ENCODE peak calls at places on chromosomes 1 and 21, in six cellular contexts. T is trophoblast cell, G is fibroblast of lung, J is uterus, S is neural progenitor cell, W is small intestine. Q is an unnamed sample.

GRCh38 chr1:6054596-6054995 is 8.9 kb downstream of the KCNAB2 start:
- DNase-seq in T (no peak), G (no peak), J (no peak), S (no peak), W (no peak), Q (no peak)

GRCh38 chr1:165290143-165290542 is 66.4 kb downstream of the LMX1A start:
- DNase-seq in T (no peak), G (no peak), J (no peak), S (no peak), W (no peak), Q (peak)

GRCh38 chr1:218439541-218440295 is 94.6 kb downstream of the TGFB2 start:
- DNase-seq in T (no peak), G (no peak), J (no peak), S (peak), W (no peak), Q (no peak)

GRCh38 chr1:24898152-24898908 is 31.7 kb downstream of the RUNX3 start:
- DNase-seq in T (peak), G (peak), J (no peak), S (peak), W (no peak), Q (peak)

GRCh38 chr1:50959303-50959912 is 659 bp downstream of the FAF1 start:
- DNase-seq in T (peak), G (peak), J (peak), S (no peak), W (peak), Q (peak)

GRCh38 chr1:209565759-209566678 is 17.5 kb upstream of the CAMK1G start:
- DNase-seq in T (peak), G (peak), J (peak), S (peak), W (peak), Q (peak)

GRCh38 chr1:21638531-21639341 is 30.4 kb downstream of the RAP1GAP start:
- DNase-seq in T (no peak), G (peak), J (no peak), S (no peak), W (peak), Q (no peak)

GRCh38 chr1:240658312-240658975 is 46.5 kb upstream of the GREM2 start:
- DNase-seq in T (no peak), G (peak), J (no peak), S (no peak), W (no peak), Q (no peak)

DNA sequence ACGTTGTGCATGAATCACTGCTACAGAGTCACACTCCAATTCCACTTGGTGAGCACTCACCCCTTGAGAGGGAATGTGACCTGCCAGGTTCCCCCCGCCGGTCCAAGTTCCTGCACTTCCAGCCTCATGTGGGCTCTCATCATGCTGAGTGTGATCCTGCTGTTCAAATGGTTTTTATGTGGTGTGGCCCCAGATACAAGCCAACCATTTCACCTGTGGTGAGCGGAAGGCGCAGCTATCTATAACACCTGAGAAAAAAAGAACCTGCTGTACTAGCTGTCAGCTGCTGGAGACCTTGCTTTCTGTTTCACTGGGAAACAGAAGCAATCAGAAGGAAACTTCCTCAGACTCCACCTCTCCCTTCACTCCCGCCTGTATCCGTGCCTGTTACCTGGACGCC is 64.5 kb upstream of the RPL11 start:
- DNase-seq in T (peak), G (no peak), J (no peak), S (no peak), W (peak), Q (no peak)
- H3K4me3 ChIP-seq in T (no peak), G (no peak), J (no peak), S (no peak), W (no peak), Q (no peak)

GRCh38 chr1:87150143-87150542 is 178.5 kb upstream of the LMO4 start:
- DNase-seq in T (no peak), G (no peak), J (no peak), S (no peak), W (no peak), Q (no peak)
- H3K4me3 ChIP-seq in T (no peak), G (no peak), J (no peak), S (no peak), W (no peak), Q (no peak)

DNA sequence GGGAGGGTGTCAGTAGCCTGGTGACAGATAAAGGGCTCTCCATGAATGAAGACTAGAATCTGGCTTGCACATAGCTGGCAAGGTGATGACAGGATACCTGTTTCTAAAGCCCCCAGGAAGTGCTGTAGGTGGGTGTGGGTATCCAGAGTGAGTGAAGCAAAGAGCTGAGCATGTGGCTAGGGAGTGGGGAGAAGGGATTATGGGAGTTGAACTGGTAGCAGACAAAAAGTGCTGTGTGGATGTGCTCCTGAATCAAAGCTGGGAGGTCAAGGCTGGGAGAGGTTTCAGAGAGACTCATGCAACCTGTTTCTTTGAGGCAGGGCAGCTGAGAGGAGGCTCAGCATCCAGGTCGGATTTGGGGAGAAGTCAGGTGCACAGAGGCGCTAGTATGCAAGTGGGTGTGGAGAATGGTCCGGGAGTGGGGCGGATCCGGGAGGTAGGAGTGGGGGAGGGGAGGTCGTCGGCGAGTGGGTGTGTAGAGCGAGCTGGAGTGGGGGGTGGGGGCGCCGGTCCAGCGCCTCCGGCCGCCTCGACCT is 600 bp downstream of the ASTN1 start:
- DNase-seq in T (no peak), G (no peak), J (no peak), S (no peak), W (no peak), Q (no peak)
- H3K4me3 ChIP-seq in T (no peak), G (no peak), J (peak), S (peak), W (no peak), Q (no peak)

DNA sequence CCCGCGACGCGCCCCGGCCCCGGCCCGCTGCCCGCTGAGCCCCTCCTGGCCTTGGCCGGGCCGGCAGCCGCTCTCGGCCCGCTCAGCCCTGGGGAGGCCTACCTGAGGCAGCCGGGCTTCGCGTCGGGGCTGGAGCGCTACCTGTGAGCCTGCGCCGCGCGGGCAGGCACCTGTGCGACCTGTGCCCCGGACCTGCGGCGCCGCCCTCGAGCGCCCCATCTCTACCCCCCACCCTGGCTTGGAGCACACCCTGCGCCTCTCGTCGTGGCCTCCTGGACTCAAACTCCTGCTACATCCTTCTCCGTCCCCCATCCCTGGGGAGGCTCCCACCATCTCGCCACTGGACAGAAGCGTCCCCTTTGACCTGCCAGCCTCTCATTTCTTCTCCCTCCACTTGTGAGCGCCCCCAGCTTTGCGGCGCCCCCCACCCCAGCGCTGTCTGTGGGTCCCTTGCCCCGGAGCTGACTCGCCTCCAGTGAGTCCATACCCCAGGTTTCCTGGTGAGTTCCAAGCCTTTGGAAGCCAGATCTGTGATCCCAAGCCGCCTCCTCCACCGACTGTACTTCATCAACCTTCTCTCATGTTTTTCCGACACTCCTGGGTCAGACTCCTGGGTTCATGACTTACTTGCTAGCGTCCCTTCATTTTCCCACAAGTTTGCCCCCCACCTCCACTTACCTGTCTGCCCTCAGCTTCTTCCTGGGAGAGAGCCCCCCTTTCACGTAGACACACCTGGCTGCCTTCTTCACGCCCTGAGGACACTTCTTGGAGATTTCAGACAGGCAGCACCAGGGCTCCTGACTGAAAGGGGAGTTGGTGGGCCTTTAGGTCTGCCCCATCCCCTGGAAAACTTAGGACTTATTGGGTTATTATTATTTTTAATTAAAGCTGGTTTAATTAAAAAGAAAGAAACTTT is 1.3 kb downstream of the FOXE3 start:
- DNase-seq in T (no peak), G (no peak), J (no peak), S (no peak), W (no peak), Q (no peak)
- H3K4me3 ChIP-seq in T (no peak), G (no peak), J (no peak), S (peak), W (peak), Q (no peak)

GRCh38 chr1:38558055-38558454 is 301.5 kb downstream of the RRAGC start:
- DNase-seq in T (no peak), G (no peak), J (no peak), S (peak), W (no peak), Q (no peak)

GRCh38 chr1:38561699-38562098 is 297.9 kb downstream of the RRAGC start:
- DNase-seq in T (no peak), G (no peak), J (no peak), S (no peak), W (no peak), Q (no peak)

GRCh38 chr1:38558476-38559179 is 300.9 kb downstream of the RRAGC start:
- DNase-seq in T (no peak), G (no peak), J (no peak), S (peak), W (no peak), Q (no peak)

GRCh38 chr1:38561110-38561509 is 298.5 kb downstream of the RRAGC start:
- DNase-seq in T (no peak), G (no peak), J (no peak), S (no peak), W (no peak), Q (no peak)

DNA sequence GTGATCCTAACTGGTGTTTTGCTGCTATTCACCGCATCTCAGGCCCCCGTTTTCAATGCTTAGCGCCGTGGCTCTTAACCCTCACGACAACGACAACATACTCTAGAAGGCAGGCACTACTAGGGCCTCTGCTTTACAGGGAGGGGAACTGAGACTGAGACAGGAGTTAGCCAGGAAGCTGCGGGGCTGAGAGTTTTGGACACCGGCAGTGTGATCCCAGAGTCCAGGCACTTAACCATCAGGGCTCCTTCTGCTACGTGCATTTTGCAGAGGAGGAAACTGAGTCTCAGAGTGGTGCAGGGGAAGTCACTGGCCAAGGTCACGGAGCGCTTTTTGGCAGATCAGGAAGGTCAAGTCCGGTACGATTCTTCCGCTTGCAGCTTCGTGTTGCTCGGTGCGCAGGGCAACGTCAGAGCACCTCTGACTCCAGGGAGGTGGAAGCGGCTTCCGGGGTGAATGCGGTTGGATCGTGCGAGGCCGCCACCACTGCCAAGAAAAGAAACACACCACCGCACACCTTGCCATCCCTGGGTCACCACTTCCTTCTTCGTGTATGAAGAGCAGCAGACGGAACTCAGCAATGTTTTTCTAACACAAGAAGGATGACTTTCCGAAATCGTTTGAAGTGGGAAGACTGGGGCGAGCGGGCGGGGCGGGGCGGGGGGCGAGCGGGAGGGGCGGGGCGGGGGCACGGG is 300.2 kb downstream of the RRAGC start:
- DNase-seq in T (no peak), G (no peak), J (no peak), S (no peak), W (peak), Q (no peak)
- H3K4me3 ChIP-seq in T (no peak), G (no peak), J (no peak), S (peak), W (no peak), Q (no peak)

DNA sequence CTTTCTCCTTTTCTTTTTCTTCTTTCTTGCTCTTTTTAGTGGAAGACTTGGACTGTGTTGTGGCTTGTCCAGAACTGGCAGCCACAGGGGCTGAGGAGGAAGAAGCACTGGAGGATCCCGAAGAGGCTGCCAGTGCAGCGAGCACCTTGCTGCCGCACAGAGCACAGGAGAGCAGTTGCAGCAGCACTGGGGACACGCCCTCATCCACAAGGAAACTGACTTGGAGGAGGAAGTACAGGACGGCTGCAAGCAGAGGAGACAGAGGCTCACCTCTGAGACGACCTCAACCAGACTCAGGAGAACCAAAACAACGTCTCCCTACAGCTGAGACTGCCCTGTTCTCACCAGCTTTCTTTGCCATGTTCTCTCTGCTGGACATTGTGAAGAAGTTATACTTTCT is 88.9 kb downstream of the UBR4 start:
- DNase-seq in T (no peak), G (no peak), J (no peak), S (no peak), W (peak), Q (no peak)
- H3K4me3 ChIP-seq in T (no peak), G (no peak), J (no peak), S (no peak), W (no peak), Q (no peak)

GRCh38 chr21:36145259-36145658 is 10.4 kb downstream of the CBR3 start:
- DNase-seq in T (no peak), G (no peak), J (no peak), S (no peak), W (no peak), Q (no peak)

GRCh38 chr21:36147891-36148290 is 8.7 kb upstream of the DOP1B start:
- DNase-seq in T (no peak), G (no peak), J (no peak), S (no peak), W (no peak), Q (no peak)

GRCh38 chr21:36148886-36149285 is 7.7 kb upstream of the DOP1B start:
- DNase-seq in T (no peak), G (no peak), J (no peak), S (no peak), W (no peak), Q (no peak)

GRCh38 chr21:36150192-36150711 is 6.4 kb upstream of the DOP1B start:
- DNase-seq in T (no peak), G (peak), J (peak), S (no peak), W (peak), Q (peak)

GRCh38 chr21:36149788-36150187 is 6.8 kb upstream of the DOP1B start:
- DNase-seq in T (no peak), G (no peak), J (no peak), S (no peak), W (no peak), Q (no peak)
- H3K4me3 ChIP-seq in T (no peak), G (no peak), J (no peak), S (no peak), W (no peak), Q (no peak)

GRCh38 chr1:27772932-27773731 is at the start of gene STX12:
- DNase-seq in T (peak), G (peak), J (peak), S (peak), W (peak), Q (peak)

GRCh38 chr1:27772071-27772470 is 948 bp upstream of the STX12 start:
- DNase-seq in T (no peak), G (peak), J (no peak), S (no peak), W (no peak), Q (peak)

GRCh38 chr1:27772581-27772931 is 463 bp upstream of the STX12 start:
- DNase-seq in T (no peak), G (no peak), J (no peak), S (no peak), W (no peak), Q (no peak)

GRCh38 chr1:27773732-27774445 is 870 bp downstream of the STX12 start:
- DNase-seq in T (no peak), G (peak), J (no peak), S (no peak), W (peak), Q (peak)

DNA sequence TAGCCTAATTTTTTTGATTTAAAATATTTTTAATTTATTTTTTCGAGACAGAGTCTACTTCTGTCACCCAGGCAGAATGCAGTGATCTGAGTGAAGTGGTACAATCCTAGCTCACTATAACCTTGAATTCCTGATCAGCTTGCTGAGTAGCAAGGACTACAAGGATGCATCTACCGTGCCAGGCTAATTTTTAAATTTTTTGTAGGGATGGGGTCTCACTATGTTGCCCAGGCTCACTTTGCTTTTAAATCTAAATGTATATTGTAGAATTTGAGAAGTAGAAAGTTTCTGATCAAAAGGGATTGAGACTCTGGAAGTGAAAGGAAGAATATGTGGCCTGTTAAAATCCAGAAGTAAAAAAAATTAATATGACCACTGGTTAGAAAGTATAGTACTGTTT is 1.6 kb downstream of the STX12 start:
- DNase-seq in T (no peak), G (no peak), J (no peak), S (no peak), W (no peak), Q (no peak)
- H3K4me3 ChIP-seq in T (no peak), G (peak), J (no peak), S (no peak), W (peak), Q (peak)

DNA sequence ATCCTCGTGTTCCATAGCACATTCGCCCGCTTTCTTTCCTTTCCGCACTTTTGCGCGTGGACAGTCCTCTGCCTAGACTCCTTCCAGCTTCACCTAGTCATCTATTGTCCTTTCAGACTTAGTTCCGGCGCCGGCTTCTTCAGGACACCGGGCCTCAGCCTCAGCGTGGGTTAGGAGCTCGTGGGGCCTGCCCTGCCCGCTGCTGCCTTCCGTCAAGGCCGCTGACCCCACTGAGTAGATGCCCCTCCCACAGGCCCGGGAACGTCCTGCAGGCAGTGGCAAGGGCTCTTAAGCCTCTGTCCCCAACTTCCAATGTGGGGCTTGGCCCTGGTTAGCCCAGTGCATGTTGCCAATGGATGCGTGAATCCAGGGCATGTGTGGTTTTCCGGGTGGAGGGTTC is 11.4 kb downstream of the DMRTB1 start:
- DNase-seq in T (no peak), G (no peak), J (no peak), S (peak), W (no peak), Q (no peak)
- H3K4me3 ChIP-seq in T (no peak), G (no peak), J (no peak), S (no peak), W (no peak), Q (no peak)

GRCh38 chr21:27513016-27513415 is 546.1 kb upstream of the ADAMTS5 start:
- DNase-seq in T (no peak), G (no peak), J (no peak), S (no peak), W (no peak), Q (peak)

GRCh38 chr21:27513825-27514224 is 546.9 kb upstream of the ADAMTS5 start:
- DNase-seq in T (no peak), G (no peak), J (no peak), S (no peak), W (no peak), Q (no peak)

GRCh38 chr21:27507695-27508094 is 540.8 kb upstream of the ADAMTS5 start:
- DNase-seq in T (no peak), G (no peak), J (no peak), S (no peak), W (no peak), Q (no peak)

GRCh38 chr21:27515676-27516075 is 548.8 kb upstream of the ADAMTS5 start:
- DNase-seq in T (no peak), G (no peak), J (no peak), S (no peak), W (no peak), Q (no peak)

DNA sequence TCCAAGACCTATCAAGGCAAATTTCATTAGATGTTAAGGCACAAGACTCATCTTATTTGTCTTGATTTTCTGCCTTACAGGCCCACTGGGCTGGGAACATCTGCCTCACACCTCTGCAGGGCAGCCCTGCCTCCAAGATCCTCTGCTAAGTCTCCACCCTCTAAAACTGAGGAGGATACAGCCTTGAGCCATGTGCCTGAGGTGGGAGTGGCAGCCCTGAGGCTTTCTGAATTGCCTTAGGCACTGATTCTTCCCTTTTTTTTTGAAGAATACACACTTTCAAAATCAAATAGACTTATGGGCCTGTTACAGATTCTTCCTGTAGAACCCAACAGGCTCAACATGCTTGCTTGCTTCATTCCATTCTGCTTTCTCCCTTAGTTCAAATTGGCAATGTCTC is 544.4 kb upstream of the ADAMTS5 start:
- DNase-seq in T (peak), G (no peak), J (no peak), S (no peak), W (no peak), Q (no peak)
- H3K4me3 ChIP-seq in T (no peak), G (no peak), J (no peak), S (no peak), W (no peak), Q (no peak)